ENCODE peak calls at places on chromosomes 5 and 9, in seven cellular contexts. Q is lower leg skin, Z is right atrium auricular region, N is sigmoid colon, P is uterus, E is foreskin fibroblast, D is astrocyte of the spinal cord. H is an unnamed sample.

GRCh38 chr5:31934156-31934555 is 240.0 kb downstream of the GOLPH3 start:
- DNase-seq in Q (no peak), Z (no peak), N (no peak), P (no peak), E (no peak), D (no peak), H (no peak)

GRCh38 chr5:139660105-139660915 is 12.2 kb downstream of the CXXC5 start:
- DNase-seq in Q (no peak), Z (peak; percentile 79), N (peak; percentile 92), P (peak; percentile 62), E (peak; percentile 69), D (peak; percentile 48), H (no peak)

GRCh38 chr9:18115131-18115530 is 358.8 kb upstream of the ADAMTSL1 start:
- DNase-seq in Q (no peak), Z (no peak), N (no peak), P (peak; percentile 32), E (no peak), D (no peak), H (no peak)

GRCh38 chr5:74311961-74312360 is 328.6 kb downstream of the ENC1 start:
- DNase-seq in Q (peak; percentile 76), Z (no peak), N (peak; percentile 83), P (peak; percentile 23), E (no peak), D (no peak), H (no peak)

GRCh38 chr9:77475641-77476473 is 172.3 kb downstream of the GNA14 start:
- DNase-seq in Q (no peak), Z (no peak), N (no peak), P (no peak), E (peak; percentile 40), D (peak; percentile 72), H (no peak)

GRCh38 chr5:33068786-33069185 is 357.7 kb downstream of the NPR3 start:
- DNase-seq in Q (no peak), Z (no peak), N (no peak), P (no peak), E (no peak), D (no peak), H (no peak)

GRCh38 chr9:123742009-123742767 is 187.7 kb downstream of the DENND1A start:
- DNase-seq in Q (peak; percentile 15), Z (peak; percentile 66), N (peak; percentile 65), P (no peak), E (no peak), D (peak; percentile 72), H (no peak)

GRCh38 chr5:76325876-76326491 is 77.1 kb upstream of the IQGAP2 start:
- DNase-seq in Q (no peak), Z (no peak), N (no peak), P (no peak), E (no peak), D (no peak), H (no peak)

GRCh38 chr9:124629600-124629999 is 122.4 kb upstream of the NR5A1 start:
- DNase-seq in Q (no peak), Z (no peak), N (no peak), P (no peak), E (peak; percentile 18), D (peak; percentile 68), H (no peak)

GRCh38 chr9:86994231-86994630 is 46.9 kb upstream of the GAS1 start:
- DNase-seq in Q (no peak), Z (no peak), N (no peak), P (no peak), E (no peak), D (no peak), H (no peak)

GRCh38 chr5:109199294-109199693 is 210.5 kb downstream of the PJA2 start:
- DNase-seq in Q (no peak), Z (no peak), N (no peak), P (no peak), E (no peak), D (no peak), H (no peak)

GRCh38 chr9:76044420-76044819 is 153.9 kb downstream of the PCSK5 start:
- DNase-seq in Q (no peak), Z (no peak), N (no peak), P (no peak), E (no peak), D (peak; percentile 16), H (no peak)

GRCh38 chr9:135821733-135822382 is 85.5 kb downstream of the CAMSAP1 start:
- DNase-seq in Q (no peak), Z (no peak), N (no peak), P (no peak), E (no peak), D (no peak), H (no peak)

GRCh38 chr5:111929892-111930291 is 172.9 kb upstream of the NREP start:
- DNase-seq in Q (no peak), Z (no peak), N (no peak), P (no peak), E (peak; percentile 97), D (peak; percentile 74), H (peak; percentile 27)

GRCh38 chr5:93649234-93649900 is 66.3 kb downstream of the NR2F1 start:
- DNase-seq in Q (no peak), Z (no peak), N (no peak), P (no peak), E (no peak), D (no peak), H (no peak)

GRCh38 chr9:124697326-124698200 is 73.5 kb downstream of the NR6A1 start:
- DNase-seq in Q (no peak), Z (no peak), N (no peak), P (no peak), E (no peak), D (peak; percentile 63), H (no peak)

GRCh38 chr9:71446081-71446480 is 322.2 kb downstream of the CEMIP2 start:
- DNase-seq in Q (no peak), Z (no peak), N (no peak), P (no peak), E (no peak), D (no peak), H (no peak)
- H3K4me3 ChIP-seq in Q (peak overlapping the region; percentile 24), Z (no peak overlapping the region), N (no peak overlapping the region), P (no peak overlapping the region), E (peak overlapping the region; percentile 41), D (no peak overlapping the region), H (peak overlapping the region; percentile 33)

DNA sequence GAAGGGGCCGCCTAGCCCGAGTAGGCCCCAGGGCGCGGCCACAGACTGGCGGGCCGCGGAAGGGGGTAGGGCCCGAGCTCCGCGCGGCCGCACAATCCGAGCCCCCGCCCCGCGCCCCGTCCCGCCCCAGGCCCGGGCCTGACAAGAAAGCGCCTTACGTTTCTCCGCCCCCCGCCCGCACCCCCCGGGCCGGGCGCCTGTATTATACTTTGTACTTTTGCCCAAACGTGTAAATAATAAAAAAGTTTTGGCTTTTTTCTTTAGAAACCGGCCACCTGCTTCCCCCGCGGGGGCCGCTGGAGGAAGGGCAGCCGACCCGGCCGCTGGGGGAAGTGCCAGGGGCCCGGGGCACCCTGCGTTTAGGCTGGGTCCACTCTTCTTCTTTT is 2.6 kb downstream of the TLX3 start:
- DNase-seq in Q (no peak), Z (no peak), N (no peak), P (no peak), E (no peak), D (no peak), H (no peak)
- H3K4me3 ChIP-seq in Q (no peak overlapping the region), Z (no peak overlapping the region), N (no peak overlapping the region), P (no peak overlapping the region), E (no peak overlapping the region), D (no peak overlapping the region), H (no peak overlapping the region)

GRCh38 chr5:141477169-141477568 is 1.4 kb downstream of the PCDHGC3 start:
- DNase-seq in Q (no peak), Z (no peak), N (no peak), P (no peak), E (no peak), D (no peak), H (no peak)
- H3K4me3 ChIP-seq in Q (peak overlapping the region; percentile 66), Z (peak overlapping the region; percentile 60), N (peak overlapping the region; percentile 60), P (peak overlapping the region; percentile 55), E (peak overlapping the region; percentile 78), D (peak overlapping the region; percentile 61), H (peak overlapping the region; percentile 58)

GRCh38 chr9:97850746-97851449 is 2.1 kb upstream of the FOXE1 start:
- DNase-seq in Q (no peak), Z (no peak), N (no peak), P (no peak), E (no peak), D (no peak), H (no peak)
- H3K4me3 ChIP-seq in Q (no peak overlapping the region), Z (no peak overlapping the region), N (no peak overlapping the region), P (no peak overlapping the region), E (no peak overlapping the region), D (no peak overlapping the region), H (no peak overlapping the region)

GRCh38 chr9:110047232-110047954 is 160.6 kb downstream of the C9orf152 start:
- DNase-seq in Q (no peak), Z (no peak), N (no peak), P (no peak), E (no peak), D (no peak), H (no peak)
- H3K4me3 ChIP-seq in Q (no peak overlapping the region), Z (no peak overlapping the region), N (peak overlapping the region; percentile 72), P (peak overlapping the region; percentile 64), E (no peak overlapping the region), D (peak overlapping the region; percentile 96), H (no peak overlapping the region)

DNA sequence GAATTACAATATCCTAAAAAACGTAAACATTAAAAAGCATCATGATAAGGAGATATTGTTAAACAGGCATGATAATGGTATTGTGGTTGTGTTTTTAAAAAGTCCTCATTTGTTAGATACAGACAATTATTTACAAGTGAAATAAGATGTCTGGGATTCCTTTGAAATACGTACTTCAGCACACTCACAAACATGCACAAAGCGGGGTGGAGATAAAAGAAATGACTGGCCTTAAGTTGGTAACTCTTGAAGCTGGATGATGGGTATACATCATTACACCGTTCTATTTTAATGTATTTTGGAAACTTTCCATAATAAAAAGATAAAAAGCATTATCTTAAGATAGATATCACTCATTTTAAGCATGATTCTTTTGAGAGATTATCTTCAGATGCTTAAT is 1.0 kb downstream of the FAM200C start:
- DNase-seq in Q (no peak), Z (no peak), N (no peak), P (no peak), E (no peak), D (peak; percentile 37), H (no peak)
- H3K4me3 ChIP-seq in Q (no peak overlapping the region), Z (peak overlapping the region; percentile 84), N (peak overlapping the region; percentile 73), P (peak overlapping the region; percentile 74), E (peak overlapping the region; percentile 80), D (peak overlapping the region; percentile 57), H (peak overlapping the region; percentile 50)

GRCh38 chr9:110748251-110748893 is 79.8 kb downstream of the MUSK start:
- DNase-seq in Q (no peak), Z (no peak), N (no peak), P (no peak), E (peak; percentile 48), D (no peak), H (no peak)

GRCh38 chr9:110746211-110746930 is 77.8 kb downstream of the MUSK start:
- DNase-seq in Q (no peak), Z (no peak), N (no peak), P (no peak), E (no peak), D (no peak), H (no peak)

GRCh38 chr9:110742741-110743371 is 74.3 kb downstream of the MUSK start:
- DNase-seq in Q (no peak), Z (no peak), N (no peak), P (no peak), E (peak; percentile 47), D (peak; percentile 95), H (no peak)

GRCh38 chr9:110744753-110745522 is 76.3 kb downstream of the MUSK start:
- DNase-seq in Q (peak; percentile 72), Z (peak; percentile 69), N (peak; percentile 83), P (peak; percentile 79), E (peak; percentile 99), D (peak; percentile 98), H (peak; percentile 96)

GRCh38 chr9:110745656-110746055 is 77.1 kb downstream of the MUSK start:
- DNase-seq in Q (no peak), Z (no peak), N (no peak), P (no peak), E (no peak), D (peak; percentile 60), H (no peak)
- H3K4me3 ChIP-seq in Q (no peak overlapping the region), Z (no peak overlapping the region), N (no peak overlapping the region), P (no peak overlapping the region), E (no peak overlapping the region), D (no peak overlapping the region), H (no peak overlapping the region)